ENCODE peak calls at places on chromosomes 2 and 18, in five cellular contexts. L is HFF-Myc, G is thoracic aorta, D is K562, Z is Caki2. F is an unnamed sample.

GRCh38 chr18:78972385-78972918 is 7.2 kb upstream of the SALL3 start:
- DNase-seq in L (no peak), G (no peak), D (no peak), Z (no peak), F (no peak)

GRCh38 chr2:219521066-219521880 is 7.0 kb downstream of the ASIC4 start:
- DNase-seq in L (no peak), G (no peak), D (peak), Z (peak), F (no peak)

GRCh38 chr18:12608292-12608691 is 49.6 kb downstream of the SPIRE1 start:
- DNase-seq in L (no peak), G (no peak), D (no peak), Z (peak), F (no peak)

GRCh38 chr2:221156335-221156734 is 415.8 kb downstream of the EPHA4 start:
- DNase-seq in L (no peak), G (no peak), D (no peak), Z (no peak), F (no peak)

GRCh38 chr2:131044078-131044756 is 49.0 kb downstream of the FAM168B start:
- DNase-seq in L (no peak), G (no peak), D (no peak), Z (no peak), F (no peak)

GRCh38 chr2:124778076-124778475 is 753.0 kb downstream of the CNTNAP5 start:
- DNase-seq in L (no peak), G (no peak), D (no peak), Z (no peak), F (no peak)

GRCh38 chr18:23684515-23685197 is 4.6 kb upstream of the LAMA3 start:
- DNase-seq in L (no peak), G (no peak), D (no peak), Z (peak), F (no peak)

GRCh38 chr2:125106710-125107109 is 1081.6 kb downstream of the CNTNAP5 start:
- DNase-seq in L (no peak), G (no peak), D (no peak), Z (no peak), F (no peak)

GRCh38 chr2:73830871-73831401 is 2.2 kb downstream of the STAMBP start:
- DNase-seq in L (peak), G (no peak), D (no peak), Z (peak), F (no peak)

GRCh38 chr18:41719808-41720207 is 235.2 kb upstream of the PIK3C3 start:
- DNase-seq in L (no peak), G (no peak), D (no peak), Z (no peak), F (no peak)

GRCh38 chr2:134314202-134314601 is 60.3 kb downstream of the MGAT5 start:
- DNase-seq in L (no peak), G (no peak), D (no peak), Z (no peak), F (no peak)

GRCh38 chr2:105183555-105184323 is 57.8 kb upstream of the GPR45 start:
- DNase-seq in L (no peak), G (no peak), D (no peak), Z (no peak), F (no peak)

GRCh38 chr2:240649331-240649730 is 24.1 kb downstream of the GPR35 start:
- DNase-seq in L (no peak), G (no peak), D (no peak), Z (no peak), F (no peak)

GRCh38 chr2:7632420-7632819 is 715.2 kb downstream of the RNF144A start:
- DNase-seq in L (no peak), G (no peak), D (no peak), Z (no peak), F (no peak)

GRCh38 chr2:102436284-102436683 is 13.3 kb downstream of the IL18RAP start:
- DNase-seq in L (no peak), G (no peak), D (no peak), Z (no peak), F (no peak)

GRCh38 chr2:49004046-49004626 is 150.2 kb downstream of the FSHR start:
- DNase-seq in L (no peak), G (no peak), D (no peak), Z (no peak), F (no peak)

GRCh38 chr2:148007219-148007900 is 13.2 kb downstream of the ORC4 start:
- DNase-seq in L (no peak), G (no peak), D (no peak), Z (no peak), F (no peak)

GRCh38 chr2:288002-288742 is at the start of gene ALKAL2:
- DNase-seq in L (no peak), G (no peak), D (no peak), Z (no peak), F (no peak)

GRCh38 chr2:189658281-189658680 is 3.0 kb upstream of the ASNSD1 start:
- DNase-seq in L (no peak), G (no peak), D (no peak), Z (no peak), F (no peak)

GRCh38 chr2:24353933-24354332 is 6.4 kb downstream of the ITSN2 start:
- DNase-seq in L (no peak), G (no peak), D (no peak), Z (no peak), F (no peak)

GRCh38 chr2:105862843-105863242 is 118.1 kb downstream of the NCK2 start:
- DNase-seq in L (no peak), G (no peak), D (no peak), Z (no peak), F (no peak)

GRCh38 chr18:13183790-13184189 is 34.8 kb upstream of the LDLRAD4 start:
- DNase-seq in L (no peak), G (no peak), D (no peak), Z (no peak), F (no peak)

GRCh38 chr2:25252291-25253152 is 84.1 kb upstream of the POMC start:
- DNase-seq in L (no peak), G (no peak), D (peak), Z (no peak), F (no peak)

GRCh38 chr2:41722668-41723369 is 325.0 kb upstream of the PKDCC start:
- DNase-seq in L (no peak), G (peak), D (no peak), Z (peak), F (no peak)

GRCh38 chr2:229124126-229124525 is 147.0 kb downstream of the PID1 start:
- DNase-seq in L (no peak), G (no peak), D (no peak), Z (no peak), F (no peak)

GRCh38 chr2:71466301-71467179 is 13.2 kb downstream of the DYSF start:
- DNase-seq in L (no peak), G (no peak), D (no peak), Z (peak), F (no peak)

GRCh38 chr2:1132328-1132964 is 181.8 kb downstream of the SNTG2 start:
- DNase-seq in L (no peak), G (no peak), D (no peak), Z (no peak), F (no peak)

GRCh38 chr2:83103602-83104001 is 1355.5 kb downstream of the SUCLG1 start:
- DNase-seq in L (peak), G (no peak), D (no peak), Z (peak), F (no peak)

GRCh38 chr2:46632349-46632748 is 153.0 kb downstream of the TMEM247 start:
- DNase-seq in L (no peak), G (no peak), D (peak), Z (peak), F (no peak)

GRCh38 chr2:96869824-96870630 is at the start of gene SEMA4C:
- DNase-seq in L (no peak), G (no peak), D (peak), Z (peak), F (no peak)

F was measured in omental fat pad.